ENCODE peak calls at places on chromosome 17, in five cellular contexts. I is mammary epithelial cell, F is heart right ventricle, Y is ovary, H is stomach. N is an unnamed sample.

GRCh38 chr17:29084476-29085148 is 41.7 kb downstream of the PIPOX start:
- DNase-seq in I (no peak), F (no peak), Y (no peak), H (peak; percentile 40), N (no peak)

GRCh38 chr17:61200349-61200735 is 199.3 kb upstream of the TBX2 start:
- DNase-seq in I (no peak), F (no peak), Y (no peak), H (no peak), N (no peak)

GRCh38 chr17:2688351-2689342 is 22.9 kb downstream of the CLUH start:
- DNase-seq in I (peak; percentile 21), F (peak; percentile 6), Y (peak; percentile 29), H (no peak), N (peak; percentile 60)

GRCh38 chr17:27540300-27541105 is 84.3 kb downstream of the KSR1 start:
- DNase-seq in I (peak; percentile 49), F (peak; percentile 73), Y (peak; percentile 97), H (peak; percentile 92), N (peak; percentile 97)

GRCh38 chr17:17109231-17109630 is 67.0 kb downstream of the MPRIP start:
- DNase-seq in I (no peak), F (no peak), Y (no peak), H (peak; percentile 47), N (no peak)

GRCh38 chr17:59366773-59367656 is 35.6 kb downstream of the YPEL2 start:
- DNase-seq in I (no peak), F (peak; percentile 71), Y (peak; percentile 51), H (peak; percentile 89), N (no peak)

GRCh38 chr17:34706029-34706428 is 126.6 kb downstream of the TMEM132E start:
- DNase-seq in I (no peak), F (no peak), Y (no peak), H (no peak), N (no peak)

GRCh38 chr17:27544350-27545131 is 86.4 kb upstream of the LGALS9 start:
- DNase-seq in I (peak; percentile 54), F (no peak), Y (no peak), H (no peak), N (no peak)

GRCh38 chr17:28484296-28484695 is 10.9 kb downstream of the SLC13A2 start:
- DNase-seq in I (no peak), F (no peak), Y (no peak), H (no peak), N (no peak)

GRCh38 chr17:73068322-73069153 is 23.9 kb downstream of the SLC39A11 start:
- DNase-seq in I (peak; percentile 77), F (no peak), Y (no peak), H (no peak), N (no peak)

GRCh38 chr17:19382581-19383444 is 4.2 kb downstream of the MFAP4 start:
- DNase-seq in I (no peak), F (no peak), Y (peak; percentile 23), H (no peak), N (no peak)
- H3K4me1 ChIP-seq in I (peaks cover 33% of the 10 kb centered on the region), F (peaks cover 69% of the 10 kb centered on the region), Y (peaks cover 39% of the 10 kb centered on the region), H (peaks cover 90% of the 10 kb centered on the region), N (no peaks in the 10 kb centered on the region)

DNA sequence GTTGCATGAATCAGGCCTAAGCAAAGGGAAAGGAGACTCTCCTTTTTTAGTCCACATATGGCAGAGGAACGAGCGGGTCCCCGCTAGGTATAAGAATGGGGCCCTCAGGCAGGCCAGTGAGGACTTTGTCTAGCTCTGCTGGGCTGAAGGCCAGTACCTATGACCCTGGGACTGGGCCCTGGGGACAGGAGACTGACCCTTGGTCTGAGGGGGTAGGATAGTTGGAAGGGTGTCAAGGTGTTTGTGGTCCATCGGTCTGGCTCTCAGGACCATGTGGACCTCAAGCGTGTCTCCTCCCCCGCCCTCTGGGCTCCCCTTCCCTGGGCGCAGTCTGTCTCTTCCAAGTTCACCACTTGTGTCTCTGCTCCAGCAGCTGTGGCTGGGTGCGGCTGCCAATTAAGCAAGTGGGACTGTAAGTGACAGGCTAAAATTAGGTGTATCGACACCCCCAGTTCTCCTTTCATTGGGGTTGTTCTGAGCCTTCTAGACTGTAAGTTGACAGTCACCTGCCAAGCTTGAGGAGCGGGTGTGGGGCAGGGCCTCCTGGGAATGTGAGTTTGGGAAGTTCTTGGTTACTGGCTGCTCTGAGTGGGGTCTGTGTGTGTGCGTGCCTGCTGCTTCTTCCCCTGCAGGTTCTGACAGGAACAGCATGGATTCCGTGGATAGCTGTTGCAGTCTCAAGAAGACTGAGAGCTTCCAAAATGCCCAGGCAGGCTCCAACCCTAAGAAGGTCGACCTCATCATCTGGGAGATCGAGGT is 24.5 kb downstream of the AKAP1 start:
- DNase-seq in I (no peak), F (peak; percentile 58), Y (no peak), H (no peak), N (no peak)
- TF ChIP-seq CTCF in I (peak; percentile 48), F (peak; percentile 6), Y (peak; percentile 18), H (no peak), N (peak; percentile 18)

DNA sequence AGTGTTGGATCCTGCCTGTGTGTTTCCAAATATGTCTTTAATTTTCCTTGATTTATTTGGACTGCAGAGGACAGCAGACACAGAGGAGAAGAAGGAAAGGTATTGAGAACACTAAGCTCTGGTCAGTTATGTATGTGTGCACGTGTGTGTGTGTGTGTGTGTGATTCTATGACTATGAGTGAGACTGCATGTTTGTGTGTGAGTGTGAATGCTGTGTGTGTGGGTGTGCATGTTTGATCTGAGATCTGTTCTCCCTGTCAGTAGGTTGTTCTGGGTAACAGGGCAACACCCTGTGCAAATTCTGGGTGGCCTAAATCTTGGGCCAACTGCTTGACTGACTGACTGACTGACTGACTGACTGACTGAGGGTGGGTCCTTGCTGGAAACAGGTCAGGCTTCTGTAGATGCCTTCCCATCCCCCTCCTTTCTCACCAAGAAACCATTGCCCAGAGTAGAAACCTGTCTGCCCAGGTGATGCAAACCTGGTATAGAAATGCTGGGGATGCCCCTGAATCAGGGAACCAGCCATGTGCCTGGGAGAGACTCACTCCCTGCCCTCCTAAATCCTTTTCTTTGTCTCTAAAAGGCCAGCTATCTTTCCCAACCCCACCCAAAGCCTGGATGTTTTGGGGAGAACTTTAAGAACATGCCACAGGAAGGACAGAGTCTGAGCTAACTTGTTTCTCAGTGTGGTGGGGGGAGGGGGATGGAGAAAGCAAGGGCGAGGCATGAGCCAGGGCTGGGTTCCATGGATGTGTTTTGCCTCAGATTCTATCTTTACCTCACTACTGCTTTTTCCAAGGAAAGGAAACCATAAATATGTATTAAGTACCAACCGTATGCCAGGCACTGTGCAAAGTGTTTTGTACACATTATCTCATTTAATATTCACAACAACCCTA is 4.4 kb upstream of the NR1D1 start:
- DNase-seq in I (peak; percentile 64), F (no peak), Y (peak; percentile 60), H (no peak), N (no peak)
- H3K4me1 ChIP-seq in I (peaks cover 38% of the 10 kb centered on the region), F (peaks cover 92% of the 10 kb centered on the region), Y (peaks cover 51% of the 10 kb centered on the region), H (peaks cover 90% of the 10 kb centered on the region), N (peaks cover 83% of the 10 kb centered on the region)

DNA sequence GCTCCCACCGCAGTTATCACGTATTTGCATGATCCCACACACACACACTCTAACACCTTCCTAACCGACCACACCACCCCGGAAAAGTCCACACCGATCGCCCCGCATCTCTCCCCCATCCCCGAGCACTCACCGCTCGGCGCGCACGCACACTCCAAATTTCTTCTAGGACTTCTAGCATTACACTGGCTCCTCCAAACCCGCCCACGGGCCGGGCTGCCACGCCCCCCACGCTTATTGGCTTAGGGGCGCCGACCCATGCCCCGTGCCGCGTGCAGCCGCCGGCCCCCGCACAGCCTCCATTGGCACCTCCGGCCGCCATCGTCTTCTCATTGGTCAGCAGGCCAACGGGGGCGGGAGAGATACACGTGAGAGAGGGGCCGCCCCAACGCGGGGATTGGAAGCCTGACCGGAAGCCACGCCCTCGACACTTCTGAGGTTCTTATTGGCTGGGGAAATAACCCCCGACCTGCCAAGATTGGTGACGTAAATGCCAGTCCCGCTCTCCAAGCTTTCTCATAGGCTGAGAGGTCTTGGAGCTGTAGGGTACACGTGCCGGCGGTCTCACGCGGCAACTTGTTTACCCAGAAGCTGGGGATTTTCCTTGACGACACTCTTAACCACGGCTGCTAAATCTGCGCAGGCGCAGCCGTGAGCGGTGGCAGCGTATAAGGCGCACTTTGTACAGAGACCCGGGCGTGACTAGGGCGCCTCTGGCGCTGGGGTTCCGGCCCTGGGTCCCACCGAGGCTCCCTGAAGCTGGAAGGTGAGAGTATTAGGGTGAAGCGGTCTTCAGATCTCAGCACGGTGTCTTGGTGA is 4.2 kb upstream of the PER1 start:
- DNase-seq in I (peak; percentile 100), F (peak; percentile 100), Y (peak; percentile 100), H (peak; percentile 100), N (peak; percentile 100)
- TF ChIP-seq CTCF in I (peak; percentile 18), F (peak; percentile 19), Y (no peak), H (peak; percentile 5), N (no peak)

GRCh38 chr17:81913394-81914102 is 2.3 kb upstream of the PCYT2 start:
- DNase-seq in I (no peak), F (no peak), Y (no peak), H (no peak), N (no peak)

GRCh38 chr17:81912441-81913309 is 1.5 kb upstream of the PCYT2 start:
- DNase-seq in I (peak; percentile 33), F (no peak), Y (no peak), H (peak; percentile 65), N (no peak)

GRCh38 chr17:81911277-81911961 is at the start of gene PCYT2:
- DNase-seq in I (peak; percentile 85), F (peak; percentile 89), Y (peak; percentile 93), H (peak; percentile 96), N (peak; percentile 88)

GRCh38 chr17:81910840-81911276 is 341 bp downstream of the PCYT2 start:
- DNase-seq in I (no peak), F (no peak), Y (no peak), H (peak; percentile 30), N (no peak)

GRCh38 chr17:81911969-81912368 is 770 bp upstream of the PCYT2 start:
- DNase-seq in I (no peak), F (no peak), Y (no peak), H (no peak), N (no peak)
- H3K4me1 ChIP-seq in I (peaks cover 18% of the 10 kb centered on the region), F (peaks cover 32% of the 10 kb centered on the region), Y (peaks cover 2% of the 10 kb centered on the region), H (peaks cover 37% of the 10 kb centered on the region), N (no peaks in the 10 kb centered on the region)